ENCODE peak calls at places on chromosome 7, in five cellular contexts. One of them, this sample, is unnamed.

GRCh38 chr7:156765901-156766656 is 125.5 kb downstream of the RNF32 start:
- DNase-seq in SJSA1: no peak
- DNase-seq in aorta: no peak
- DNase-seq in upper lobe of right lung: no peak
- DNase-seq in foreskin fibroblast: no peak
- DNase-seq in this sample: no peak

GRCh38 chr7:51224811-51225581 is 91.6 kb downstream of the COBL start:
- DNase-seq in SJSA1: no peak
- DNase-seq in aorta: no peak
- DNase-seq in upper lobe of right lung: peak; percentile 75
- DNase-seq in foreskin fibroblast: no peak
- DNase-seq in this sample: peak; percentile 72

GRCh38 chr7:2190531-2190930 is 42.2 kb downstream of the MAD1L1 start:
- DNase-seq in foreskin fibroblast: no peak
- DNase-seq in SJSA1: peak; percentile 32
- DNase-seq in aorta: no peak
- DNase-seq in upper lobe of right lung: no peak
- DNase-seq in this sample: no peak

GRCh38 chr7:150879345-150879744 is 27.0 kb downstream of the AOC1 start:
- DNase-seq in SJSA1: no peak
- DNase-seq in aorta: no peak
- DNase-seq in upper lobe of right lung: no peak
- DNase-seq in foreskin fibroblast: no peak
- DNase-seq in this sample: no peak

GRCh38 chr7:104096683-104097082 is 107.2 kb upstream of the RELN start:
- DNase-seq in SJSA1: no peak
- DNase-seq in foreskin fibroblast: no peak
- DNase-seq in aorta: no peak
- DNase-seq in upper lobe of right lung: no peak
- DNase-seq in this sample: no peak

GRCh38 chr7:93040355-93040754 is 77.4 kb downstream of the SAMD9 start:
- DNase-seq in SJSA1: no peak
- DNase-seq in aorta: no peak
- DNase-seq in upper lobe of right lung: no peak
- DNase-seq in foreskin fibroblast: no peak
- DNase-seq in this sample: no peak

GRCh38 chr7:105644937-105645336 is 63.6 kb upstream of the EFCAB10 start:
- DNase-seq in upper lobe of right lung: no peak
- DNase-seq in foreskin fibroblast: no peak
- DNase-seq in aorta: no peak
- DNase-seq in SJSA1: no peak
- DNase-seq in this sample: no peak

GRCh38 chr7:130961128-130961601 is 227.2 kb upstream of the KLF14 start:
- DNase-seq in upper lobe of right lung: no peak
- DNase-seq in SJSA1: peak; percentile 73
- DNase-seq in foreskin fibroblast: no peak
- DNase-seq in aorta: no peak
- DNase-seq in this sample: peak; percentile 47

GRCh38 chr7:135326636-135327280 is 93.1 kb downstream of the STRA8 start:
- DNase-seq in aorta: no peak
- DNase-seq in foreskin fibroblast: peak; percentile 6
- DNase-seq in upper lobe of right lung: no peak
- DNase-seq in SJSA1: no peak
- DNase-seq in this sample: no peak

GRCh38 chr7:34842782-34843181 is 184.8 kb downstream of the NPSR1 start:
- DNase-seq in foreskin fibroblast: no peak
- DNase-seq in upper lobe of right lung: no peak
- DNase-seq in SJSA1: no peak
- DNase-seq in aorta: no peak
- DNase-seq in this sample: no peak

GRCh38 chr7:150675714-150676113 is 9.8 kb upstream of the GIMAP2 start:
- DNase-seq in aorta: no peak
- DNase-seq in upper lobe of right lung: no peak
- DNase-seq in foreskin fibroblast: no peak
- DNase-seq in SJSA1: no peak
- DNase-seq in this sample: no peak

GRCh38 chr7:71775648-71776047 is 636.5 kb downstream of the CALN1 start:
- DNase-seq in aorta: no peak
- DNase-seq in foreskin fibroblast: no peak
- DNase-seq in upper lobe of right lung: no peak
- DNase-seq in SJSA1: peak; percentile 36
- DNase-seq in this sample: no peak

GRCh38 chr7:34530211-34530610 is 127.8 kb upstream of the NPSR1 start:
- DNase-seq in SJSA1: no peak
- DNase-seq in upper lobe of right lung: no peak
- DNase-seq in aorta: no peak
- DNase-seq in foreskin fibroblast: no peak
- DNase-seq in this sample: no peak

GRCh38 chr7:22426463-22427121 is 69.6 kb upstream of the RAPGEF5 start:
- DNase-seq in foreskin fibroblast: no peak
- DNase-seq in SJSA1: no peak
- DNase-seq in upper lobe of right lung: no peak
- DNase-seq in aorta: no peak
- DNase-seq in this sample: no peak

GRCh38 chr7:101867265-101867664 is 49.8 kb downstream of the CUX1 start:
- DNase-seq in foreskin fibroblast: no peak
- DNase-seq in SJSA1: no peak
- DNase-seq in aorta: no peak
- DNase-seq in upper lobe of right lung: no peak
- DNase-seq in this sample: no peak

GRCh38 chr7:101869026-101869900 is 51.8 kb downstream of the CUX1 start:
- DNase-seq in aorta: no peak
- DNase-seq in upper lobe of right lung: no peak
- DNase-seq in foreskin fibroblast: no peak
- DNase-seq in SJSA1: no peak
- DNase-seq in this sample: no peak

GRCh38 chr7:101866328-101866727 is 48.9 kb downstream of the CUX1 start:
- DNase-seq in foreskin fibroblast: no peak
- DNase-seq in aorta: no peak
- DNase-seq in SJSA1: no peak
- DNase-seq in upper lobe of right lung: no peak
- DNase-seq in this sample: no peak

GRCh38 chr7:101869901-101870290 is 52.5 kb downstream of the CUX1 start:
- DNase-seq in foreskin fibroblast: no peak
- DNase-seq in SJSA1: no peak
- DNase-seq in aorta: no peak
- DNase-seq in upper lobe of right lung: no peak
- DNase-seq in this sample: no peak

DNA sequence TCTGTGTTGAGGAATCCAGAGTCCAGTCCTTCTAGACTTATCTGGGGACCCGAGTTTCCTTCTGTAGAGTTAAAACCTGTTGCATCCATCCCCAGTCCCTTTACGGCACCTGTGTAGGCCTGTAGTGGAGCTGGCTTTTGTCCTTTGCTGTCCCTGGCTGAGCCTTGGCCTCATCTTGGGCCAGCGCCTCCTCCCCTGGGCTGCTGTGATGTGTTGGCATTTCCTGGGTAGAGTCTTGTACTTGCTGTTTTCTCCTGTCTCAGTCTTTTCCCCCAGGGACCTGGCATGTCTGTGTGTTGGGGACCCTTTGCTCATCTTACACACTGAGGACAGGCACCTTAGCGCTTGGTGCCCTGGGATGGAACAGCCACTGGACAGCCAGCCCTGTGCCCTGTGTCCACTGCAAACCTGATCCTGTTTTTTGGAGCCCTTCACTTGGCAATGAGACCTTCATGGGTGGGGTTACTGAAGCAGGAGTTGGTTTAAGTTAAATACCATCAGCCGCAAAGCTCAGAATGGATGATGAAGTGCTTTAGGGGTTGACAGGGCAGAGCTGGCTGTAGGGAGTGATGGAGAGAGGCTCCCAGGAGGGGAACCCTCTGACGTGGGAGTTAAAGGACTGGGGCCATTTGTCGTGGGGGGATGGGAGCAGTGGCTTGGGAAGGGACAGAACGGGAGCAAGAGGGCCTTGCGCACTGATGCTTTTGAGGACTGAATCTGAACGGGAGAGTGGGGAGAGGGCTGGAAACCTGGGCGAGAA is 50.9 kb downstream of the CUX1 start:
- DNase-seq in upper lobe of right lung: no peak
- DNase-seq in aorta: no peak
- DNase-seq in SJSA1: no peak
- DNase-seq in foreskin fibroblast: no peak
- DNase-seq in this sample: no peak
- H3K4me3 ChIP-seq in upper lobe of right lung: no peak overlapping the region
- H3K4me3 ChIP-seq in aorta: no peak overlapping the region
- H3K4me3 ChIP-seq in SJSA1: no peak overlapping the region
- H3K4me3 ChIP-seq in foreskin fibroblast: no peak overlapping the region
- H3K4me3 ChIP-seq in this sample: no peak overlapping the region

GRCh38 chr7:26292768-26293560 is 1.3 kb downstream of the SNX10 start:
- DNase-seq in aorta: no peak
- DNase-seq in upper lobe of right lung: no peak
- DNase-seq in foreskin fibroblast: no peak
- DNase-seq in SJSA1: no peak
- DNase-seq in this sample: no peak
- H3K4me3 ChIP-seq in aorta: no peak overlapping the region
- H3K4me3 ChIP-seq in upper lobe of right lung: peak overlapping the region; percentile 68
- H3K4me3 ChIP-seq in foreskin fibroblast: no peak overlapping the region
- H3K4me3 ChIP-seq in SJSA1: no peak overlapping the region
- H3K4me3 ChIP-seq in this sample: peak overlapping the region; percentile 88

GRCh38 chr7:142112086-142112485 is 568 bp downstream of the MGAM2 start:
- DNase-seq in upper lobe of right lung: no peak
- DNase-seq in foreskin fibroblast: no peak
- DNase-seq in SJSA1: no peak
- DNase-seq in aorta: no peak
- DNase-seq in this sample: no peak
- H3K4me3 ChIP-seq in upper lobe of right lung: no peak overlapping the region
- H3K4me3 ChIP-seq in foreskin fibroblast: no peak overlapping the region
- H3K4me3 ChIP-seq in SJSA1: no peak overlapping the region
- H3K4me3 ChIP-seq in aorta: no peak overlapping the region
- H3K4me3 ChIP-seq in this sample: no peak overlapping the region

DNA sequence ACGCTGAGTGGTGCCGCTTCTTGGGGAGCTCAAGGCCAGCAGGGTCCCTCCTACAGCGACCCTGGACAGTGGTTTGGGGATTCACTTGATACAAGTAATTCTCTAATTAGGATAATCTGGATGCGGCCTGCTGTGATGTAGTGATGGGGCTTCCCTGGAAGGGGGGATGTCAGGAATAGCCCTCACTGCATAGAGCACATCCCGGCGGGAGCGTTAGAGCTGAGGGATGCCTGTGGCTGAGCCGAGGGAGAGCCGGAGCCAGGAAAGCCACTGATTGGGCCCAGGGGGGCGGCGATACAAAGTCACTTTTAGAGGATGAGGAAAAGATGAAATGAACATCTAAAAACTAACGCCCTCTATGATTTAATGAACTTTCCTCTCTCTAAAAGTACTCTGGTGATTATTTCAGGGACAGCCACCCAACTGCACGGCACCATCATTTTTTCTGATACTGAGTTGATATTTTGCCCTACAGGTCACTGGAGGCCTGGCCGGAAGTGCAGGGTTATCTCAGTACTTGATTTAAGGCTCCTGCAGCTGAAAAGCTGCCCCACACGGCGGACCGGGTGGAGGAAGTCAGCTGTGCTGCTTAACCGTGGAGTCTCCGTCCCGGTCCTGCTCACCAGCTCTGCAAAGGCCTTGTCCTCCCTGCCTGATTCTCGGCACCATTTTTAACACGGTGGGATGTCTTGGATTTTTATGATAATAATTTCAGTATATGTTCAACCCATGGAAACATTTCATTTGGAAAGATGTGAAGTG is 518.8 kb downstream of the DNAJB6 start:
- DNase-seq in aorta: peak; percentile 59
- DNase-seq in SJSA1: no peak
- DNase-seq in upper lobe of right lung: no peak
- DNase-seq in foreskin fibroblast: no peak
- DNase-seq in this sample: no peak
- H3K4me3 ChIP-seq in aorta: no peak overlapping the region
- H3K4me3 ChIP-seq in SJSA1: no peak overlapping the region
- H3K4me3 ChIP-seq in upper lobe of right lung: peak overlapping the region; percentile 28
- H3K4me3 ChIP-seq in foreskin fibroblast: no peak overlapping the region
- H3K4me3 ChIP-seq in this sample: no peak overlapping the region

GRCh38 chr7:42606217-42606905 is 305.5 kb downstream of the C7orf25 start:
- DNase-seq in upper lobe of right lung: no peak
- DNase-seq in aorta: no peak
- DNase-seq in foreskin fibroblast: peak; percentile 16
- DNase-seq in SJSA1: no peak
- DNase-seq in this sample: no peak

GRCh38 chr7:42605381-42605780 is 306.5 kb downstream of the C7orf25 start:
- DNase-seq in aorta: no peak
- DNase-seq in foreskin fibroblast: no peak
- DNase-seq in SJSA1: no peak
- DNase-seq in upper lobe of right lung: no peak
- DNase-seq in this sample: no peak

GRCh38 chr7:42605800-42606199 is 306.1 kb downstream of the C7orf25 start:
- DNase-seq in SJSA1: no peak
- DNase-seq in foreskin fibroblast: peak; percentile 23
- DNase-seq in upper lobe of right lung: no peak
- DNase-seq in aorta: no peak
- DNase-seq in this sample: no peak

DNA sequence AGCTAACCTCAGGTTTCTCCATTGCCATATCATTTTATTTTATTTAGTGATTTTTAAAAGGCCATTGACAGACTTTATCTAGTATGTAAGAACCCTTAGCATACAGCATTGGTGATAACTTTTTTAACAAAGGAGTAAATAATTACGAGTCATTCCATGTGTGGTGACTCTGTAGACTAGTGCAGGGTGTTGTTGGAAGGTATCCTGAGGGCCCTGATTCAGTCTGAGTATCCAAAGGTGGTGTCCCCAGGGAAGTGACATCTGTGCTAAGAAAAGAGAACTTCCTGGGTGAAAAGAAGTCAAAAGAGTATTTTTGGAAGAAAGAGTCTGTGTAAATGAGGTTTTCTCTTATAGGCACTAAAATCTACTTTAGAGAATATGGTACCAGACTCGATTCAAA is 308.4 kb downstream of the C7orf25 start:
- DNase-seq in foreskin fibroblast: no peak
- DNase-seq in SJSA1: no peak
- DNase-seq in aorta: no peak
- DNase-seq in upper lobe of right lung: no peak
- DNase-seq in this sample: no peak
- H3K4me3 ChIP-seq in foreskin fibroblast: no peak overlapping the region
- H3K4me3 ChIP-seq in SJSA1: no peak overlapping the region
- H3K4me3 ChIP-seq in aorta: no peak overlapping the region
- H3K4me3 ChIP-seq in upper lobe of right lung: no peak overlapping the region
- H3K4me3 ChIP-seq in this sample: no peak overlapping the region

GRCh38 chr7:20122073-20122472 is 95.1 kb downstream of the MACC1 start:
- DNase-seq in SJSA1: no peak
- DNase-seq in upper lobe of right lung: no peak
- DNase-seq in aorta: no peak
- DNase-seq in foreskin fibroblast: no peak
- DNase-seq in this sample: no peak
- H3K4me3 ChIP-seq in SJSA1: no peak overlapping the region
- H3K4me3 ChIP-seq in upper lobe of right lung: no peak overlapping the region
- H3K4me3 ChIP-seq in aorta: no peak overlapping the region
- H3K4me3 ChIP-seq in foreskin fibroblast: no peak overlapping the region
- H3K4me3 ChIP-seq in this sample: no peak overlapping the region

This sample was measured in PC-9.